ENCODE peak calls at places on chromosomes 3 and 15, in six cellular contexts. T, S, H, M, N and Y are unnamed samples.

GRCh38 chr3:46960081-46960701 is 16.4 kb downstream of the CCDC12 start:
- DNase-seq in N (no peak), H (peak), S (peak), T (no peak), M (no peak), Y (no peak)

GRCh38 chr3:184377374-184377773 is 633 bp downstream of the THPO start:
- DNase-seq in M (no peak), S (no peak), H (no peak), T (no peak), N (no peak), Y (no peak)

GRCh38 chr3:11159421-11159904 is 5.2 kb downstream of the HRH1 start:
- DNase-seq in S (peak), H (no peak), T (no peak), N (no peak), M (no peak), Y (no peak)

GRCh38 chr3:5057857-5058324 is 64.2 kb upstream of the ARL8B start:
- DNase-seq in S (peak), T (peak), M (peak), N (peak), H (peak), Y (no peak)

GRCh38 chr3:127002195-127003174 is 19.6 kb downstream of the PLXNA1 start:
- DNase-seq in T (peak), S (peak), N (peak), M (peak), H (peak), Y (peak)

GRCh38 chr3:155233213-155233612 is 60.3 kb downstream of the STRIT1 start:
- DNase-seq in H (peak), T (no peak), N (no peak), M (no peak), S (peak), Y (no peak)

GRCh38 chr3:138609898-138610266 is 1.3 kb downstream of the FAIM start:
- DNase-seq in H (no peak), T (no peak), M (no peak), N (no peak), S (no peak), Y (no peak)

GRCh38 chr15:39173426-39173825 is 407.5 kb upstream of the THBS1 start:
- DNase-seq in S (no peak), N (no peak), H (no peak), M (no peak), T (no peak), Y (no peak)

GRCh38 chr3:165193392-165194268 is 2.6 kb downstream of the SLITRK3 start:
- DNase-seq in N (no peak), M (no peak), T (peak), S (no peak), H (no peak), Y (no peak)

GRCh38 chr3:179760944-179761343 is 108.1 kb downstream of the USP13 start:
- DNase-seq in M (no peak), S (peak), H (peak), T (no peak), N (no peak), Y (no peak)

GRCh38 chr3:108528459-108529231 is 18.2 kb upstream of the MYH15 start:
- DNase-seq in M (no peak), S (no peak), T (no peak), N (no peak), H (no peak), Y (no peak)

GRCh38 chr3:148796799-148797198 is 30.8 kb upstream of the CPB1 start:
- DNase-seq in M (no peak), T (no peak), H (peak), N (no peak), S (no peak), Y (no peak)

GRCh38 chr15:75178938-75179772 is 22.5 kb upstream of the C15orf39 start:
- DNase-seq in S (no peak), H (no peak), N (no peak), M (no peak), T (no peak), Y (no peak)

GRCh38 chr15:75185271-75186029 is 16.2 kb upstream of the C15orf39 start:
- DNase-seq in T (no peak), H (no peak), N (no peak), S (no peak), M (no peak), Y (no peak)

GRCh38 chr15:75181780-75182179 is 19.9 kb upstream of the C15orf39 start:
- DNase-seq in S (no peak), M (no peak), T (no peak), N (no peak), H (no peak), Y (no peak)

GRCh38 chr15:75179773-75180140 is 21.9 kb upstream of the C15orf39 start:
- DNase-seq in N (no peak), T (no peak), H (no peak), M (no peak), S (no peak), Y (no peak)

GRCh38 chr15:75182187-75183131 is 19.2 kb upstream of the C15orf39 start:
- DNase-seq in M (no peak), S (peak), T (no peak), H (no peak), N (peak), Y (no peak)
- TF ChIP-seq CTCF in M (no peak), S (no peak), T (no peak), H (no peak), N (peak), Y (peak)

DNA sequence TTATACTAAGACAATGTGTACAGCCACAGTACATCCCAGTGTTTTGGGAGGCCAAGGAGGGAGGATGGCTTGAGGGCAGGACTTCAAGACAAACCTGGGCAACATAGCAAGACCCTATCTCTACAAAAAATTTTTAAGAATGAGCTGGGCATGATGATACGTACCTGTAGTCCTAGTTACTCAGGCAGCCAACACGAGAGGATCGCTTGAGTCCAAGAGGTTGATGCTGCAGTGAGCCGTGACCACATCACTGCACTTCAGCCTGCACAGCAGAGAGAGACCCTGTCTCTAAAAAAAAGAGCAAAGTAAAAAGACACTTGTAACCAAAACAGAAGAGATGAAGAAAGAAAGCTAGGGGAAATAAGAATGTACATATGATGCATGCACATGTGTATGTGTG is 38.5 kb downstream of the HES1 start:
- DNase-seq in N (no peak), H (no peak), M (no peak), S (no peak), T (no peak), Y (no peak)
- TF ChIP-seq CTCF in N (no peak), H (no peak), M (no peak), S (no peak), T (no peak), Y (no peak)

GRCh38 chr15:98018761-98019351 is 58.4 kb downstream of the ARRDC4 start:
- DNase-seq in M (no peak), N (no peak), S (no peak), T (no peak), H (no peak), Y (no peak)

GRCh38 chr15:98012354-98012753 is 51.9 kb downstream of the ARRDC4 start:
- DNase-seq in S (no peak), M (no peak), T (no peak), H (no peak), N (no peak), Y (no peak)

DNA sequence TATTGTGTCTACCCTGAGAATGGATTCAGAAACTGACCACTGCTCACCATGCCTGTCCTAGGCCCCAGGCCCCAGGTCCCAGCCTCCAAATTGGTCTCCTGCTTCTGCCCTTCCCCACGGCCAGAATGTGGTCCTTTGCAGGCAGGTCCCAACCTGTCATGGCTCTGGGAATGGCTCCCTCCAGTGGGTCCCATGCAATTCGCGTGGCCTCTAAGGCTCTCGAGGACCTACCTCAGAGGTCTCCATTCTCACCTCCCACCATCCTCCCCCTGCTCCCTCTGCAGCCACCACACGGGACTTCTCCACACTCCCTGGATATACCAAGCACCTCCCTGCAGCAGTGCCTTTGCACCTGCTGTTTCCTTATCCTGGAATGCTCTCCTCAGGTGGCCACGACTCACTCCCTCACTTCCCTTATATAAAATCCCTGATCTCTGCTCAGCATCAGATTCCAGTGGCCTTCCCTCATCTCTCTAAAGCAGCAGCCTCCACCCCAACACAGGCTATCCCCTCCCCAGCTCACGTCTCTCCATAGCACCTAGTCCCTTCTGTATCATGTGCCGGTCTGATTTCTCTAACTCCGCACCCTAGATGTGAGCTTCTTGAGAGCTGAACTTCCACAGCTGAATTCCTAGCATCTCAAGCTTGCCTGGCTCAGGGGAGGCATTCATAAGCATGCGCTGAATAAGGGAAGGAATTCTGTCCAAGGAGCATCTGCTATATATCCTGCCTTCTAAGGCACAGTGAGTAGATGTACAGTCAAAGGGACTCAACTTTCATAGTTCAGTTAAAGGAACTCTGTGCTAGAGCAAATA is 56.9 kb downstream of the ARRDC4 start:
- DNase-seq in N (no peak), H (no peak), S (no peak), T (no peak), M (no peak), Y (no peak)
- TF ChIP-seq CTCF in N (no peak), H (no peak), S (no peak), T (no peak), M (no peak), Y (no peak)

DNA sequence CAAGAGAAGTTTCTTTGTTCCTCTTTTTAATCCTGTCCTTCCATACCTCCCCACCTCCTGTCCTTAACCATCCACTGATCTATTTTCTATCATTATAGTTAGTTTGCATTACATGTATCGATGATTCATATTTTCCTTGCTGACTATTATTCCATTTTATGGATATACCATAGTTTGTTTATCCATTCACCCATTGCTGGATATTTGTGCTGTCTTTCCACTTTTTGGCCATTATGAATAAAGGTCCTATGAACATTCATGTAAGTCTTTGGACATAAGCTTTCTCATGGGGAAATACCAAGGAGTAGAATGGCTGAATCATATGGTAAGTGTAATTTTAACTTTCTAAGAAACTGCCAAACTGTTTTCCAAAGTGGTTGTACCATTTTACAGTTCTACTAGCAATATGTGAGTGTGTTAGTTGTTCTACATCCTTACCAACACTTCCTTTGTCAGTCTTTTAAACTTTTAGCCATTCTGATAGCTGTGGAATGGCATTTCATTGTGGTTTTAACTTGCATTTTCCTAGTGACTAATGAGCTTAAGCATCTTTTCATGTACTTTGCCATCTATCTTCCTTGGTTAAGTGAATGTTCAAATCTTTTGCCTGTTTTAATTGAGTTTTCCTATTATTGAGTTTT is 11.7 kb downstream of the ATP6V1A start:
- DNase-seq in T (no peak), H (peak), S (peak), N (no peak), M (no peak), Y (no peak)
- TF ChIP-seq CTCF in T (no peak), H (no peak), S (no peak), N (no peak), M (no peak), Y (no peak)

DNA sequence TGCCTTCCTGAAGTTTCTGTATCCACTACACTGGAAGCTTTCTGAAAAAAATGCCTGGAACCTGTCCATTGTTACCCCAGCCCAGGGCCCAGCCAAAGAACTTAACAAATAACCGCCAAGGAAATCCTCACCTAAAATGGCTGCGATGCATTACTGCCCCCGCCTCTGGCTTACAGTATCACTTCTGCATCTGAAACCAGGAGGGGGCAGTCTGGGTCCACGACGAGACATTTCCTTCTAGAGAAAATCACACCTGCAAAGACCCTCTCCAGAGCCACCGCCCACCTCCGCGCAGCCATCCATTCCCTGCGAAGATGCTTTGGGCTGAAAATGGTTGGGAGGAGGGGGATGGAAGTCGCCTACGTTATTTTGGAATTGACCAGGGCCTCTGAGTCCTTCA is 22.4 kb upstream of the CELF6 start:
- DNase-seq in N (peak), S (no peak), M (no peak), H (no peak), T (no peak), Y (no peak)
- TF ChIP-seq CTCF in N (peak), S (peak), M (peak), H (peak), T (peak), Y (peak)

DNA sequence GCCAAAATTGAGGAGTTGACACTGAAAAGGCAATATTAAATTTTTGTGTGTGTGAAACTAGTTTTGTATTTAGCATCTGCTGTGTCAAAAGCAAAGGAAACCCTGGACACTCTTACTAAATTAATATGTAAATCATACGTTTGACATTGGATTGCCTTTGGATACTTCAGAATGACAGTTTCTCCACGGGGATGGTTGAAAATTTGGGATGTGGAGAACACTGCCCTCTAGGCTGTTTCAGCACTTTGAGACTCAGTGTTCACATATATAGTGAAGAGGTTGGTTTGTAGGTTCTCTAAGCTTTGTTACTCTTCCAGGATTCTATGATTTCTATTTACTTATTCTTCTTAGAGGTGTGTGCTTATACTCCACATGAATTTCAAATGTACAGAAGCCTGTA is 3.0 kb downstream of the ROBO2 start:
- DNase-seq in M (no peak), T (no peak), N (no peak), S (no peak), H (no peak), Y (no peak)
- TF ChIP-seq CTCF in M (no peak), T (peak), N (peak), S (peak), H (peak), Y (peak)

GRCh38 chr15:55196458-55197361 is at the start of gene RSL24D1:
- DNase-seq in H (peak), T (peak), N (peak), S (peak), M (peak), Y (peak)
- TF ChIP-seq CTCF in H (peak), T (peak), N (peak), S (no peak), M (peak), Y (peak)

GRCh38 chr3:134525293-134525692 is 39.4 kb downstream of the CEP63 start:
- DNase-seq in S (no peak), M (no peak), H (no peak), N (no peak), T (no peak), Y (no peak)

GRCh38 chr3:134522541-134522940 is 36.7 kb downstream of the CEP63 start:
- DNase-seq in H (no peak), N (no peak), M (no peak), S (no peak), T (no peak), Y (no peak)

GRCh38 chr3:134526319-134526718 is 40.5 kb downstream of the CEP63 start:
- DNase-seq in H (no peak), S (no peak), N (no peak), T (no peak), M (no peak), Y (no peak)

GRCh38 chr3:134527538-134528186 is 41.8 kb downstream of the CEP63 start:
- DNase-seq in M (no peak), N (no peak), T (no peak), H (no peak), S (no peak), Y (no peak)

DNA sequence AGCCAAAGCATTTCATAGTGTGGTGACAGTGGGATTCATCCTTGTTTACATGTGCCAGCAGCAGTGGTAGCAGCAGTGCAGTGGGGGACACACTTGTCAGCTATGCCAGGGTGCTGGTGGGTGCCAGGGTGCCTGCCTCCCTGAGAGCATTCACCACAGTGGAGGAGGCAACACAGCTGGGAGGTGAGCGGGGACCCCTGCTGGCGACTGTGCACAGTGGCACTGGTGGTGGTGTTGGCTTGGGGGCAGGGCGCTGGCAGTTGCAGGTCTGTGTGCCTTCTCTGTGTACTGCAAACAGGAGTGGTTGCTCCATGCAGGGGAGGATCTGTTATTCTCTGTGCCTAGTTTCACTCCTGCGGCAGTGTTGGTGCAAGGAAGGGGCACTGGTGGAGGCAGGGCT is 41.2 kb downstream of the CEP63 start:
- DNase-seq in S (no peak), M (no peak), T (no peak), H (peak), N (peak), Y (no peak)
- TF ChIP-seq CTCF in S (peak), M (peak), T (peak), H (no peak), N (peak), Y (peak)

GRCh38 chr3:128307781-128308469 is 154.6 kb downstream of the EEFSEC start:
- DNase-seq in H (no peak), M (no peak), T (no peak), N (peak), S (no peak), Y (no peak)

GRCh38 chr3:128309026-128309425 is 155.7 kb downstream of the EEFSEC start:
- DNase-seq in M (no peak), N (peak), T (no peak), H (no peak), S (no peak), Y (no peak)

GRCh38 chr3:128310286-128311058 is 156.2 kb downstream of the DNAJB8 start:
- DNase-seq in T (no peak), H (no peak), M (no peak), N (peak), S (no peak), Y (no peak)

GRCh38 chr3:128306481-128306880 is 153.2 kb downstream of the EEFSEC start:
- DNase-seq in H (no peak), S (no peak), T (no peak), M (no peak), N (no peak), Y (no peak)

DNA sequence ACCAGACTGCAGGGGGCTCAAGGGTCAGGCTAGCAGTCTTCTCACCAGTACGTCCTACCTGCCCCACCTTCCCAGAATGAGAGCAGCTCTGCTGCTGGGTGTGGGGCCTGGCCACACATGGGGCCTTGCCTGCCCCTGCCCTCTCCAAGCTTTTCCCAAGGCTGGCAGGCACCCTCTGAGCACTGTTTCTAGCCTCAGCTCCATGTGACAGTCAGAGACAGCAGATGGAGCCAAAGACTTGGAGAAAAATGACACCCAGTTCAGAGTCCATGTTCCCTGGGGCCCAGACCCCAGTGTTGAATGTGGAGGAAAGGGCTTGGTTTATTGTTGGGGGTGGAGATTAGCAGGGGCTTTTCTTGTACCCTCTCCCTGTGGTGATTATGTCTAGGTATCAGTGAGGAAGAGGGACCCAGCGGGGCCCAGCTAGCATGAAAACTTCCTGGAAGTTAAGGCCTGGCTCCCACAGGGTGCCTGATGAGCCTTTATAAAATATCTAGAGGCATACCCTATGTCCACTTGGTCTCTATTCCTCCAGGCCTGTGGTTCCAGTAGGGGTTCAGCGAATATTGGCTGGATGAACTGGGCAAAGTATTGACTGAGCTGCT is 153.8 kb downstream of the EEFSEC start:
- DNase-seq in H (no peak), T (no peak), M (no peak), N (peak), S (no peak), Y (peak)
- TF ChIP-seq CTCF in H (no peak), T (no peak), M (no peak), N (peak), S (no peak), Y (peak)